ENCODE peak calls at places on chromosomes 12 and 14, in six cellular contexts. Q is activated CD8-positive, alpha-beta memory T cell treated with anti-CD3 and anti-CD28 coated beads, Interleukin-2, amount 50 U/mL, for 48 hours; N is A549; I is kidney tubule cell; V is neural progenitor cell; M is NCI-H1930. C is an unnamed sample.
A peak's percentile ranks its signal among the peaks of the same experiment; 100 is the strongest.

GRCh38 chr14:74519316-74520074 is 25.9 kb downstream of the ISCA2 start:
- DNase-seq in N (no peak), I (no peak), M (no peak), V (no peak), Q (no peak), C (no peak)

GRCh38 chr12:14893471-14894250 is 8.0 kb upstream of the MGP start:
- DNase-seq in Q (no peak), V (no peak), I (no peak), M (no peak), N (no peak), C (no peak)

GRCh38 chr14:79279645-79280399 is 931.5 kb downstream of the DIO2 start:
- DNase-seq in V (peak; percentile 41), N (no peak), Q (no peak), I (peak; percentile 59), M (no peak), C (no peak)

GRCh38 chr12:115149279-115149678 is 465.3 kb upstream of the TBX3 start:
- DNase-seq in Q (no peak), N (no peak), M (no peak), V (no peak), I (peak; percentile 22), C (no peak)

GRCh38 chr12:26112703-26113147 is 12.1 kb downstream of the BHLHE41 start:
- DNase-seq in Q (no peak), M (no peak), I (no peak), V (peak; percentile 64), N (no peak), C (no peak)

GRCh38 chr12:131097247-131098177 is 143.8 kb downstream of the ADGRD1 start:
- DNase-seq in Q (peak; percentile 48), N (no peak), I (no peak), V (no peak), M (no peak), C (no peak)

GRCh38 chr12:124625867-124626675 is 58.7 kb upstream of the NCOR2 start:
- DNase-seq in N (peak; percentile 87), Q (no peak), M (no peak), V (no peak), I (peak; percentile 73), C (no peak)

GRCh38 chr12:53345486-53346195 is 9.5 kb upstream of the SP7 start:
- DNase-seq in Q (no peak), M (no peak), N (no peak), V (no peak), I (no peak), C (no peak)

GRCh38 chr14:85532981-85533820 is 3.3 kb downstream of the FLRT2 start:
- DNase-seq in Q (no peak), M (no peak), V (peak; percentile 88), I (peak; percentile 51), N (peak; percentile 80), C (peak; percentile 33)

GRCh38 chr12:107320929-107321618 is 227.7 kb upstream of the CRY1 start:
- DNase-seq in I (peak; percentile 64), M (no peak), N (peak; percentile 71), Q (peak; percentile 81), V (peak; percentile 68), C (no peak)

GRCh38 chr12:91219511-91219910 is 36.9 kb upstream of the DCN start:
- DNase-seq in M (no peak), N (no peak), V (no peak), I (peak; percentile 86), Q (no peak), C (no peak)

GRCh38 chr14:59918824-59919581 is 941 bp upstream of the LRRC9 start:
- DNase-seq in M (peak; percentile 29), V (peak; percentile 48), I (peak; percentile 32), N (peak; percentile 35), Q (peak; percentile 52), C (peak; percentile 3)

GRCh38 chr12:14993537-14994266 is 20.9 kb downstream of the PDE6H start:
- DNase-seq in I (peak; percentile 43), V (no peak), Q (no peak), N (peak; percentile 12), M (no peak), C (no peak)

GRCh38 chr14:25011095-25011494 is 38.9 kb downstream of the STXBP6 start:
- DNase-seq in V (no peak), I (peak; percentile 27), Q (no peak), N (no peak), M (no peak), C (no peak)

GRCh38 chr12:103677341-103677740 is 90.3 kb downstream of the STAB2 start:
- DNase-seq in M (no peak), N (no peak), Q (no peak), I (peak; percentile 4), V (no peak), C (no peak)

GRCh38 chr12:26623136-26623535 is 209.9 kb downstream of the ITPR2 start:
- DNase-seq in Q (no peak), V (no peak), N (no peak), I (no peak), M (no peak), C (no peak)

GRCh38 chr12:121017966-121018491 is 1.7 kb upstream of the C12orf43 start:
- DNase-seq in Q (no peak), N (no peak), M (no peak), V (no peak), I (no peak), C (no peak)

GRCh38 chr12:117518594-117519270 is 157.3 kb upstream of the NOS1 start:
- DNase-seq in M (no peak), V (no peak), I (peak; percentile 45), Q (no peak), N (peak; percentile 24), C (no peak)

GRCh38 chr14:106690333-106690891 is 1164.0 kb downstream of the TMEM121 start:
- DNase-seq in N (no peak), I (no peak), M (no peak), Q (no peak), V (no peak), C (no peak)

GRCh38 chr14:22570132-22570949 is 18.7 kb downstream of the DAD1 start:
- DNase-seq in Q (peak; percentile 75), N (peak; percentile 89), M (peak; percentile 74), V (peak; percentile 92), I (peak; percentile 82), C (peak; percentile 33)

GRCh38 chr12:89566615-89567014 is 40.8 kb upstream of the POC1B start:
- DNase-seq in Q (no peak), I (no peak), V (no peak), M (no peak), N (no peak), C (no peak)

GRCh38 chr12:51198568-51199400 is 19.1 kb downstream of the POU6F1 start:
- DNase-seq in Q (no peak), M (no peak), V (no peak), N (no peak), I (no peak), C (no peak)

GRCh38 chr12:57309420-57309819 is 58.4 kb upstream of the STAC3 start:
- DNase-seq in V (no peak), I (peak; percentile 39), N (peak; percentile 43), M (no peak), Q (no peak), C (no peak)

GRCh38 chr14:103019236-103019635 is 38.1 kb downstream of the CDC42BPB start:
- DNase-seq in I (no peak), V (no peak), Q (no peak), M (no peak), N (no peak), C (no peak)

GRCh38 chr12:85253823-85254222 is 26.2 kb upstream of the ALX1 start:
- DNase-seq in Q (no peak), M (no peak), V (peak; percentile 4), N (peak; percentile 74), I (no peak), C (no peak)

GRCh38 chr14:90511795-90512331 is 115.0 kb downstream of the CALM1 start:
- DNase-seq in V (no peak), M (no peak), N (no peak), Q (no peak), I (no peak), C (no peak)

GRCh38 chr14:85574849-85575616 is 45.1 kb downstream of the FLRT2 start:
- DNase-seq in N (no peak), M (no peak), I (no peak), Q (no peak), V (no peak), C (no peak)